ENCODE peak calls at places on chromosomes 12 and 14, in nine cellular contexts. G, U, L, D, K, T, A, R and M are unnamed samples.

GRCh38 chr12:1573960-1574862 is 20.2 kb downstream of the FBXL14 start:
- DNase-seq in K (no peak), U (no peak), L (no peak), R (no peak), G (peak), A (no peak), D (no peak), T (no peak), M (no peak)

GRCh38 chr14:103416916-103417315 is 31.7 kb downstream of the MARK3 start:
- DNase-seq in K (no peak), A (no peak), R (no peak), D (no peak), T (no peak), L (no peak), G (no peak), U (no peak), M (no peak)

GRCh38 chr12:82329508-82329907 is 28.7 kb downstream of the CCDC59 start:
- DNase-seq in U (no peak), L (no peak), T (no peak), R (no peak), D (no peak), K (no peak), G (no peak), A (no peak), M (no peak)

GRCh38 chr14:21308132-21308478 is 28.2 kb downstream of the RPGRIP1 start:
- DNase-seq in T (no peak), D (no peak), K (no peak), R (no peak), A (no peak), L (no peak), G (peak), U (no peak), M (no peak)

GRCh38 chr12:123897221-123897620 is 75.4 kb downstream of the CCDC92 start:
- DNase-seq in U (no peak), L (no peak), T (no peak), A (no peak), G (peak), K (no peak), R (no peak), D (no peak), M (no peak)

GRCh38 chr12:124236651-124237050 is 58.2 kb upstream of the RFLNA start:
- DNase-seq in U (no peak), A (no peak), T (no peak), R (no peak), D (peak), K (no peak), G (no peak), L (no peak), M (no peak)

GRCh38 chr14:29085546-29085945 is 319.0 kb downstream of the FOXG1 start:
- DNase-seq in D (no peak), K (no peak), R (no peak), T (no peak), A (no peak), L (no peak), U (no peak), G (peak), M (no peak)

GRCh38 chr14:81449114-81449513 is 49.0 kb upstream of the STON2 start:
- DNase-seq in K (no peak), L (no peak), G (no peak), A (peak), U (no peak), D (no peak), T (peak), R (no peak), M (no peak)

GRCh38 chr12:130603566-130603965 is 112.5 kb downstream of the RIMBP2 start:
- DNase-seq in U (peak), L (no peak), T (no peak), R (no peak), K (no peak), D (no peak), G (no peak), A (no peak), M (no peak)

GRCh38 chr14:63276492-63277342 is 42.0 kb downstream of the GPHB5 start:
- DNase-seq in K (no peak), D (no peak), R (no peak), L (no peak), U (no peak), T (no peak), G (peak), A (no peak), M (no peak)

GRCh38 chr12:51371295-51371953 is 19.8 kb downstream of the GALNT6 start:
- DNase-seq in K (no peak), R (no peak), G (peak), U (no peak), D (peak), T (peak), L (peak), A (peak), M (no peak)

GRCh38 chr12:129966086-129966640 is 62.3 kb upstream of the TMEM132D start:
- DNase-seq in U (no peak), G (no peak), T (no peak), K (no peak), L (no peak), R (peak), D (no peak), A (no peak), M (no peak)

GRCh38 chr12:117863004-117863709 is 105.6 kb downstream of the KSR2 start:
- DNase-seq in U (no peak), D (no peak), R (no peak), T (no peak), L (no peak), K (no peak), A (no peak), G (no peak), M (no peak)

GRCh38 chr12:124518051-124518932 is 49.1 kb downstream of the NCOR2 start:
- DNase-seq in G (peak), D (peak), K (no peak), R (no peak), L (peak), U (peak), T (peak), A (peak), M (peak)

GRCh38 chr14:93103392-93104080 is 12.2 kb downstream of the ITPK1 start:
- DNase-seq in D (peak), G (no peak), A (no peak), R (no peak), K (peak), L (peak), U (no peak), T (no peak), M (peak)

GRCh38 chr12:1660304-1661187 is 30.3 kb upstream of the ADIPOR2 start:
- DNase-seq in D (peak), G (peak), K (no peak), U (no peak), T (peak), A (peak), R (no peak), L (peak), M (peak)

GRCh38 chr14:53062856-53063255 is 90.3 kb downstream of the DDHD1 start:
- DNase-seq in D (no peak), L (no peak), A (no peak), G (no peak), U (no peak), T (no peak), R (no peak), K (no peak), M (no peak)

GRCh38 chr12:87812030-87812429 is 217.2 kb downstream of the C12orf50 start:
- DNase-seq in R (no peak), U (no peak), D (no peak), G (peak), T (no peak), L (no peak), A (no peak), K (no peak), M (no peak)

GRCh38 chr12:5736016-5736415 is 209.0 kb downstream of the ANO2 start:
- DNase-seq in K (no peak), G (no peak), A (no peak), D (no peak), T (no peak), R (no peak), U (no peak), L (no peak), M (peak)

GRCh38 chr12:94588271-94588785 is 62.0 kb downstream of the TMCC3 start:
- DNase-seq in G (no peak), L (no peak), T (no peak), U (no peak), D (no peak), R (no peak), K (no peak), A (no peak), M (no peak)

GRCh38 chr12:4274960-4275868 is 1.7 kb downstream of the CCND2 start:
- DNase-seq in G (no peak), K (no peak), T (no peak), A (no peak), R (peak), L (no peak), D (no peak), U (no peak), M (no peak)

GRCh38 chr12:4274396-4274959 is 916 bp downstream of the CCND2 start:
- DNase-seq in D (no peak), K (no peak), L (no peak), G (no peak), U (no peak), R (peak), T (no peak), A (peak), M (no peak)

GRCh38 chr12:4272014-4272975 is 1.3 kb upstream of the CCND2 start:
- DNase-seq in A (peak), L (peak), D (peak), R (peak), G (no peak), T (peak), U (peak), K (peak), M (peak)

GRCh38 chr12:4272976-4273650 is 449 bp upstream of the CCND2 start:
- DNase-seq in K (no peak), U (peak), D (no peak), L (no peak), G (no peak), T (no peak), R (no peak), A (no peak), M (no peak)

GRCh38 chr12:4273651-4274395 is at the start of gene CCND2:
- DNase-seq in L (peak), A (peak), R (peak), D (peak), U (peak), K (peak), T (peak), G (peak), M (peak)
- TF ChIP-seq EP300 in L (no peak), A (no peak), R (no peak), D (no peak), U (no peak), K (peak), T (no peak), G (no peak), M (no peak)

GRCh38 chr14:98953544-98954346 is 318.3 kb downstream of the BCL11B start:
- DNase-seq in L (peak), K (no peak), R (peak), U (peak), G (peak), A (peak), T (peak), D (peak), M (peak)
- H3K27ac ChIP-seq in L (no peak), K (no peak), R (no peak), U (peak), G (peak), A (no peak), T (no peak), D (no peak), M (no peak)

GRCh38 chr12:120457133-120457532 is 10.9 kb downstream of the GATC start:
- DNase-seq in D (no peak), R (no peak), K (no peak), A (no peak), G (peak), L (no peak), T (no peak), U (no peak), M (no peak)
- TF ChIP-seq EP300 in D (no peak), R (no peak), K (no peak), A (no peak), G (no peak), L (no peak), T (no peak), U (no peak), M (no peak)

GRCh38 chr14:101876539-101876938 is 87.8 kb upstream of the DYNC1H1 start:
- DNase-seq in L (peak), T (no peak), A (peak), D (peak), G (no peak), R (no peak), U (no peak), K (peak), M (no peak)

GRCh38 chr14:101878222-101879211 is 85.9 kb upstream of the DYNC1H1 start:
- DNase-seq in L (peak), U (no peak), T (no peak), R (no peak), G (no peak), K (no peak), A (no peak), D (peak), M (no peak)

GRCh38 chr14:101879212-101880015 is 85.0 kb upstream of the DYNC1H1 start:
- DNase-seq in D (no peak), K (no peak), U (no peak), R (no peak), G (no peak), T (no peak), A (no peak), L (no peak), M (no peak)

GRCh38 chr14:101875726-101876268 is 88.6 kb upstream of the DYNC1H1 start:
- DNase-seq in D (no peak), L (no peak), T (no peak), R (no peak), K (no peak), G (no peak), U (no peak), A (no peak), M (no peak)

GRCh38 chr14:101877766-101878165 is 86.6 kb upstream of the DYNC1H1 start:
- DNase-seq in R (no peak), L (no peak), U (no peak), G (no peak), A (no peak), K (no peak), D (no peak), T (no peak), M (no peak)
- H3K27ac ChIP-seq in R (no peak), L (peak), U (no peak), G (no peak), A (no peak), K (peak), D (peak), T (no peak), M (no peak)

GRCh38 chr12:59149995-59150642 is 229.8 kb upstream of the LRIG3 start:
- DNase-seq in L (no peak), U (no peak), G (peak), T (no peak), A (peak), K (peak), R (no peak), D (no peak), M (no peak)

GRCh38 chr12:59155448-59155847 is 235.1 kb upstream of the LRIG3 start:
- DNase-seq in R (no peak), U (no peak), A (no peak), K (no peak), G (no peak), T (no peak), D (no peak), L (no peak), M (no peak)

GRCh38 chr12:59151243-59151642 is 230.9 kb upstream of the LRIG3 start:
- DNase-seq in L (no peak), K (no peak), G (no peak), T (no peak), U (no peak), R (no peak), A (no peak), D (no peak), M (no peak)
- TF ChIP-seq EP300 in L (no peak), K (no peak), G (no peak), T (no peak), U (no peak), R (no peak), A (no peak), D (no peak), M (no peak)

DNA sequence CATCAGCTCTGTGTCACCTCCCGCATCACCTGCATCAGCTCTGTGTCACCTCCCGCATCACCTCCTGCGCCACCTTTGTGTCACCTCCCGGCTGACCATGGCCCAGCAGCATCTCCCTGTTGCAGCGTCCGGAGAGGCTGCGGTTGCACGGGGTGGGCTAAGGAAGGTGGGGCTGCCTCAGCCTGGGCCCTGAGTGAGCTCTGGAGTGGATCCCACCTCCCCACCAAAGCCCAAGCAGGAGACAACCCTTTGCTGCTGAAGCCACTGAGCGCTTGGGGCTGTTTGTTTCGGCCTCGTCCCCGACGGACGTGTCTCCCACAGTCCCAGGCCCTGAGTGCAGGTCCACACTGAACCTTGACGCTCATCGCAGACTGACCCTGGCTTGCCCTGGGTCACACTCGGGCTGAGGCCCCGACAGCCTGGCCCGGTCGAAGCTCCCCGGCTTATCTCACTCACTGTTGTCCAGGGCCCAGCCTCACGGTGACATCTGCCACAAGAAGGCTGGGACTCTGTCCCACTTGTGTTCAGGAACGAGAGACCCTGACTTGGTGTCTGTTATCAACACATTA is 12.2 kb downstream of the TMEM121 start:
- DNase-seq in A (no peak), R (no peak), T (no peak), G (no peak), L (no peak), D (no peak), U (no peak), K (no peak), M (no peak)
- H3K27ac ChIP-seq in A (no peak), R (no peak), T (no peak), G (no peak), L (no peak), D (no peak), U (no peak), K (no peak), M (no peak)

DNA sequence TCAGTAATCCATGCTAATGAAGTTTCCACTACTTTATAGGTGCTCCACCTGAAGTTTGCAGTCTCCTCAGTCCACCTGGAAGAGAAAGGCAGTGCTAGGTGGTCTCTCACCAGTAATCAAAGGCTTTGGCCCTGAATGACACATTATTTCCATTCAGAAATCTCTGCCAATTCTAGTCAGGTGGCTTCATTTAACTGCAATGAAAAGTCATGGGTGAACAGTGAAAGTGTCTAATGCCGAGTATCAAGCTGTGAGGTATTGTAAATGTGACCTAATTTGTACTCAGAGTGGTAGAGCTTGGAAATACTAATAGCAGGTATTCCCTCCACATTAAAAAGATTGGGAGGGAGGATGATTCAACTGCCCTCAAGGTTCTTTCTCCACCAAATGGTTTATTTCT is 220.9 kb upstream of the LRFN5 start:
- DNase-seq in G (no peak), K (no peak), R (no peak), T (no peak), A (no peak), L (no peak), D (no peak), U (no peak), M (no peak)
- TF ChIP-seq EP300 in G (no peak), K (no peak), R (no peak), T (no peak), A (no peak), L (no peak), D (no peak), U (no peak), M (no peak)